ENCODE peak calls at places on chromosome 15, in eight cellular contexts. R is NCI-H1105 treated with DMSO at 0.1 percent for 48 hours, C is brain microvascular endothelial cell, N is NCI-H510A treated with DMSO at 0.1 percent for 48 hours, U is fibroblast of mammary gland, I is NCI-H146, H is AML-193, Z is trophoblast cell. W is an unnamed sample.

GRCh38 chr15:57464480-57464879 is 88.2 kb downstream of the CGNL1 start:
- DNase-seq in Z (no peak), C (no peak), I (no peak), R (no peak), U (no peak), N (no peak), H (no peak), W (no peak)

GRCh38 chr15:77069521-77070121 is 1.3 kb downstream of the TSPAN3 start:
- DNase-seq in C (no peak), U (no peak), N (peak), Z (no peak), R (peak), I (no peak), H (no peak), W (no peak)

GRCh38 chr15:98801234-98801561 is 152.9 kb downstream of the IGF1R start:
- DNase-seq in R (no peak), U (no peak), C (no peak), N (no peak), H (no peak), I (peak), Z (no peak), W (peak)

GRCh38 chr15:78049691-78050440 is 27.6 kb downstream of the TBC1D2B start:
- DNase-seq in H (peak), R (no peak), U (peak), I (no peak), Z (peak), N (no peak), C (no peak), W (no peak)

GRCh38 chr15:76533060-76533955 is 196.7 kb downstream of the ISL2 start:
- DNase-seq in R (no peak), C (no peak), I (no peak), Z (peak), U (peak), N (peak), H (peak), W (no peak)

GRCh38 chr15:50884583-50884982 is 23.9 kb upstream of the AP4E1 start:
- DNase-seq in C (peak), U (peak), I (no peak), N (no peak), R (no peak), Z (peak), H (no peak), W (no peak)

GRCh38 chr15:40307421-40308165 is at the start of gene PLCB2:
- DNase-seq in H (peak), N (peak), Z (no peak), R (no peak), C (no peak), I (no peak), U (no peak), W (peak)

GRCh38 chr15:98781838-98782237 is 133.5 kb downstream of the IGF1R start:
- DNase-seq in C (no peak), I (no peak), N (no peak), R (no peak), Z (no peak), U (no peak), H (no peak), W (no peak)

GRCh38 chr15:101446527-101447167 is 42.9 kb downstream of the PCSK6 start:
- DNase-seq in R (no peak), U (peak), N (no peak), C (no peak), Z (no peak), H (no peak), I (no peak), W (no peak)

GRCh38 chr15:80637747-80638146 is 57.4 kb upstream of the ABHD17C start:
- DNase-seq in N (no peak), H (no peak), C (no peak), U (no peak), Z (no peak), I (no peak), R (no peak), W (no peak)

GRCh38 chr15:48040166-48040817 is 80.5 kb upstream of the SLC24A5 start:
- DNase-seq in C (peak), Z (no peak), H (no peak), U (peak), I (no peak), R (no peak), N (no peak), W (no peak)

GRCh38 chr15:80832676-80833075 is 53.5 kb downstream of the CEMIP start:
- DNase-seq in C (no peak), U (no peak), I (no peak), Z (peak), R (no peak), N (no peak), H (no peak), W (no peak)

GRCh38 chr15:50418041-50418583 is 6.1 kb upstream of the USP8 start:
- DNase-seq in C (no peak), Z (no peak), I (no peak), N (no peak), R (no peak), H (no peak), U (peak), W (no peak)

GRCh38 chr15:100940785-100941379 is 21.7 kb downstream of the LRRK1 start:
- DNase-seq in Z (no peak), U (no peak), I (no peak), N (no peak), C (no peak), H (peak), R (no peak), W (no peak)

GRCh38 chr15:74633781-74634180 is 18.1 kb downstream of the CLK3 start:
- DNase-seq in C (no peak), H (no peak), N (no peak), Z (no peak), R (no peak), U (no peak), I (no peak), W (no peak)

GRCh38 chr15:68113273-68113672 is 59.2 kb downstream of the PIAS1 start:
- DNase-seq in N (no peak), U (peak), Z (no peak), I (peak), C (no peak), R (no peak), H (no peak), W (no peak)

GRCh38 chr15:87961851-87962816 is 294.4 kb downstream of the NTRK3 start:
- DNase-seq in N (no peak), U (no peak), H (no peak), C (no peak), I (no peak), R (no peak), Z (no peak), W (no peak)

GRCh38 chr15:94991718-94992117 is 760.4 kb downstream of the MCTP2 start:
- DNase-seq in N (no peak), C (no peak), Z (no peak), U (no peak), I (no peak), H (no peak), R (no peak), W (no peak)

GRCh38 chr15:36590838-36591237 is 11.4 kb downstream of the CDIN1 start:
- DNase-seq in I (no peak), Z (no peak), R (no peak), U (peak), N (no peak), C (peak), H (no peak), W (no peak)

GRCh38 chr15:78968539-78969271 is 23.9 kb upstream of the CTSH start:
- DNase-seq in N (peak), C (no peak), U (no peak), H (no peak), R (no peak), Z (no peak), I (no peak), W (no peak)

GRCh38 chr15:77030928-77031375 is 36.0 kb downstream of the PSTPIP1 start:
- DNase-seq in R (no peak), U (no peak), Z (no peak), I (no peak), C (no peak), H (no peak), N (no peak), W (no peak)

GRCh38 chr15:85693277-85693676 is 101.4 kb downstream of the KLHL25 start:
- DNase-seq in I (no peak), Z (no peak), R (no peak), C (no peak), U (no peak), H (no peak), N (no peak), W (no peak)

GRCh38 chr15:53976844-53977392 is 1.3 kb upstream of the UNC13C start:
- DNase-seq in Z (peak), U (no peak), I (peak), R (peak), N (peak), C (peak), H (no peak), W (no peak)

GRCh38 chr15:67197364-67197695 is 57.1 kb downstream of the AAGAB start:
- DNase-seq in C (no peak), N (no peak), H (no peak), I (no peak), Z (no peak), R (no peak), U (no peak), W (no peak)

GRCh38 chr15:49415638-49416037 is 7.4 kb upstream of the FGF7 start:
- DNase-seq in H (no peak), R (no peak), U (peak), Z (no peak), I (no peak), N (no peak), C (peak), W (no peak)

GRCh38 chr15:37034835-37035234 is 65.5 kb downstream of the MEIS2 start:
- DNase-seq in Z (no peak), N (peak), U (no peak), C (no peak), H (no peak), R (no peak), I (no peak), W (no peak)

GRCh38 chr15:50315814-50316630 is 39.0 kb downstream of the GABPB1 start:
- DNase-seq in U (peak), Z (no peak), C (no peak), H (peak), N (peak), R (peak), I (peak), W (peak)

GRCh38 chr15:77140220-77140619 is 69.3 kb upstream of the TSPAN3 start:
- DNase-seq in U (no peak), N (no peak), Z (no peak), C (no peak), R (no peak), I (no peak), H (no peak), W (no peak)

GRCh38 chr15:69862540-69862939 is 235.2 kb downstream of the TLE3 start:
- DNase-seq in H (no peak), N (no peak), C (no peak), I (no peak), Z (no peak), R (no peak), U (no peak), W (no peak)